ENCODE peak calls at places on chromosome X, in six cellular contexts. F is bronchial epithelial cell, W is pancreas, Q is uterus, M is lung, I is fibroblast of pulmonary artery. K is an unnamed sample.

GRCh38 chrX:22699591-22700091 is 300.1 kb upstream of the DDX53 start:
- DNase-seq in I (peak), W (no peak), M (no peak), Q (no peak), F (peak), K (peak)

GRCh38 chrX:10071451-10072163 is 85.2 kb upstream of the CLCN4 start:
- DNase-seq in M (no peak), F (no peak), Q (no peak), W (no peak), I (peak), K (no peak)

GRCh38 chrX:71098951-71099506 is 3.4 kb downstream of the FOXO4 start:
- DNase-seq in W (no peak), Q (no peak), I (no peak), M (no peak), F (no peak), K (no peak)

GRCh38 chrX:10974920-10975319 is 136.2 kb upstream of the HCCS start:
- DNase-seq in Q (no peak), W (no peak), M (no peak), F (no peak), I (no peak), K (no peak)

GRCh38 chrX:100980608-100981497 is 11.3 kb downstream of the ARL13A start:
- DNase-seq in Q (no peak), W (no peak), I (peak), F (peak), M (peak), K (peak)

GRCh38 chrX:154751121-154751668 is 318 bp upstream of the GAB3 start:
- DNase-seq in W (peak), I (no peak), Q (no peak), M (no peak), F (no peak), K (no peak)

GRCh38 chrX:129813662-129814061 is 30.0 kb downstream of the ZDHHC9 start:
- DNase-seq in I (no peak), W (no peak), Q (no peak), M (no peak), F (no peak), K (no peak)

GRCh38 chrX:69959712-69960111 is 90.0 kb downstream of the AWAT2 start:
- DNase-seq in W (no peak), M (no peak), Q (no peak), I (peak), F (no peak), K (no peak)

GRCh38 chrX:43655151-43655676 is 885 bp upstream of the MAOA start:
- DNase-seq in Q (peak), W (no peak), F (peak), I (peak), M (peak), K (no peak)

GRCh38 chrX:66046612-66047235 is 6.8 kb upstream of the VSIG4 start:
- DNase-seq in W (no peak), M (no peak), Q (no peak), F (no peak), I (no peak), K (no peak)

GRCh38 chrX:826026-826425 is 195.4 kb downstream of the SHOX start:
- DNase-seq in M (no peak), I (peak), W (no peak), F (no peak), Q (no peak), K (no peak)

GRCh38 chrX:29728639-29729038 is 486.7 kb upstream of the MAGEB2 start:
- DNase-seq in M (no peak), W (no peak), F (peak), Q (no peak), I (peak), K (no peak)

GRCh38 chrX:9420513-9420912 is 44.3 kb upstream of the TBL1X start:
- DNase-seq in W (no peak), M (no peak), Q (no peak), F (no peak), I (peak), K (no peak)

DNA sequence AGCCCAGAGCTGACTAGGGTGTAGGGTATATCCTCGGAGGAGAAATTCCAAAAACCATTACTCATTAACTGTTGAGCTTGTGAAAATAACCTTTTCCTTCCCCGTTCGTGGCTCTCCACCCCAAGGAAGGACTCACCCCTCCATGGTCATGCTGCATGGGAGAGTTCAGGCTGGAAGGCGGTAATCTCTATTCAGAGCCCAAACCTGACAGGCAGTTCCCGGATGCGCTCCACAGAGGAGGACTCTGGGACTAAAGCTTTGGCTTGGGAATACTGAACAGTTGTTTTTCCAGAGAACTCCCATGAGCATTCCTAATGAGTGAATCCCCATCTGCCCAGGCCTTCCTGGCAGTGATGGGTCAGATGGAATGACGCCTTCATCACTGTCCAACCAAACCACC is 125.4 kb downstream of the BCOR start:
- DNase-seq in I (peak), F (no peak), M (no peak), W (no peak), Q (no peak), K (no peak)
- TF ChIP-seq CTCF in I (no peak), F (no peak), M (no peak), W (no peak), Q (no peak), K (no peak)

GRCh38 chrX:77893713-77894112 is 1.5 kb downstream of the MAGT1 start:
- DNase-seq in F (no peak), W (no peak), M (no peak), Q (no peak), I (no peak), K (no peak)
- H3K4me3 ChIP-seq in F (no peak), W (peak), M (no peak), Q (no peak), I (peak), K (no peak)

GRCh38 chrX:19765628-19766027 is 121.8 kb downstream of the SH3KBP1 start:
- DNase-seq in W (no peak), Q (no peak), M (no peak), F (no peak), I (no peak), K (no peak)

GRCh38 chrX:19758536-19758935 is 128.9 kb downstream of the SH3KBP1 start:
- DNase-seq in Q (no peak), I (no peak), M (no peak), F (peak), W (no peak), K (no peak)

GRCh38 chrX:19760345-19760744 is 127.1 kb downstream of the SH3KBP1 start:
- DNase-seq in Q (no peak), W (no peak), I (no peak), F (no peak), M (no peak), K (no peak)

GRCh38 chrX:19760841-19761512 is 126.4 kb downstream of the SH3KBP1 start:
- DNase-seq in M (no peak), Q (no peak), W (no peak), F (no peak), I (no peak), K (no peak)

GRCh38 chrX:19761554-19762295 is 125.7 kb downstream of the SH3KBP1 start:
- DNase-seq in M (no peak), Q (no peak), W (no peak), F (no peak), I (no peak), K (no peak)
- TF ChIP-seq CTCF in M (no peak), Q (no peak), W (no peak), F (no peak), I (no peak), K (no peak)

DNA sequence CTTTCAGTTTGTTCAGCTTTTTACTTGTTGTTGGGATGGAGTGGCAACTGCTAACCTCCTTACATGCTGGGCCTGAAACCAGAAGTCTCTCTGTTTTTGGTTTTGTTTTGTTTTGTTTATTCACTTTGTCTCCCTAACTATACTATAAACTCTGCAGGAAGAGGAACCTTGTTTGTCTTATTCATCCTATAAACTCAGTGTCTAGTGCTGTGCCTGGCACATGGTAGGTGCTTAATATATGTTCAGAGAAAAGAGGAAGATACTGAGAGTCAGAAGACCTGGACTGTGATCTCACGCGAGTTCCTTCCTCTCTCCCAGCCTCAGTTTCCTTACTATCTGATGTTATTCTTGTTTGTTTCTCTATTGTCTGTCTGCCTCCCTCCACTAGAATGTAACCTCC is 71.3 kb downstream of the PRPS1 start:
- DNase-seq in F (no peak), M (no peak), W (no peak), Q (no peak), I (no peak), K (no peak)
- H3K4me3 ChIP-seq in F (no peak), M (no peak), W (no peak), Q (no peak), I (no peak), K (no peak)

GRCh38 chrX:106791495-106791894 is 11.0 kb upstream of the TBC1D8B start:
- DNase-seq in F (peak), I (peak), M (no peak), Q (no peak), W (no peak), K (no peak)
- TF ChIP-seq CTCF in F (no peak), I (peak), M (no peak), Q (no peak), W (peak), K (no peak)